ENCODE peak calls at places on chromosomes 1 and 21, in nine cellular contexts. F is PC-3, U is GM23248, Y is GM12878, C is endothelial cell of umbilical vein, R is neural progenitor cell, J is K562, D is GM23338, N is astrocyte. H is an unnamed sample. For H3K36me3, the result is how much of the 10 kb centered on the place peaks cover.

GRCh38 chr21:45993210-45994085 is 11.9 kb downstream of the COL6A1 start:
- DNase-seq in F (no peak), U (peak), Y (no peak), C (no peak), R (no peak), J (no peak), D (no peak), N (no peak), H (no peak)

GRCh38 chr1:230469271-230469670 is 43.1 kb upstream of the PGBD5 start:
- DNase-seq in F (no peak), U (no peak), Y (no peak), C (no peak), R (no peak), J (no peak), D (no peak), N (no peak), H (no peak)

GRCh38 chr1:206467915-206468314 is 2.4 kb upstream of the IKBKE start:
- DNase-seq in F (no peak), U (no peak), Y (no peak), C (no peak), R (no peak), J (no peak), D (no peak), N (no peak), H (no peak)

GRCh38 chr1:22104074-22104473 is 38.8 kb downstream of the WNT4 start:
- DNase-seq in F (no peak), U (no peak), Y (no peak), C (no peak), R (no peak), J (peak), D (no peak), N (no peak), H (no peak)

GRCh38 chr1:8370046-8370881 is 52.4 kb downstream of the SLC45A1 start:
- DNase-seq in F (no peak), U (peak), Y (no peak), C (no peak), R (no peak), J (no peak), D (peak), N (peak), H (no peak)

GRCh38 chr1:30810416-30811105 is 53.0 kb upstream of the LAPTM5 start:
- DNase-seq in F (no peak), U (no peak), Y (no peak), C (no peak), R (no peak), J (no peak), D (no peak), N (no peak), H (no peak)

GRCh38 chr1:204450461-204451257 is 39.0 kb upstream of the PPP1R15B start:
- DNase-seq in F (peak), U (no peak), Y (no peak), C (no peak), R (peak), J (no peak), D (peak), N (no peak), H (peak)

GRCh38 chr1:50060279-50060678 is 36.5 kb upstream of the AGBL4 start:
- DNase-seq in F (peak), U (peak), Y (no peak), C (no peak), R (no peak), J (no peak), D (no peak), N (no peak), H (peak)

GRCh38 chr1:227891223-227891954 is 56.3 kb downstream of the WNT9A start:
- DNase-seq in F (peak), U (no peak), Y (no peak), C (no peak), R (no peak), J (no peak), D (no peak), N (no peak), H (no peak)

GRCh38 chr1:93328809-93329477 is 16.8 kb upstream of the DR1 start:
- DNase-seq in F (peak), U (peak), Y (no peak), C (no peak), R (no peak), J (no peak), D (no peak), N (peak), H (no peak)
- H3K4me3 ChIP-seq in F (no peak), U (no peak), Y (no peak), C (no peak), R (no peak), J (no peak), D (no peak), N (no peak), H (no peak)

DNA sequence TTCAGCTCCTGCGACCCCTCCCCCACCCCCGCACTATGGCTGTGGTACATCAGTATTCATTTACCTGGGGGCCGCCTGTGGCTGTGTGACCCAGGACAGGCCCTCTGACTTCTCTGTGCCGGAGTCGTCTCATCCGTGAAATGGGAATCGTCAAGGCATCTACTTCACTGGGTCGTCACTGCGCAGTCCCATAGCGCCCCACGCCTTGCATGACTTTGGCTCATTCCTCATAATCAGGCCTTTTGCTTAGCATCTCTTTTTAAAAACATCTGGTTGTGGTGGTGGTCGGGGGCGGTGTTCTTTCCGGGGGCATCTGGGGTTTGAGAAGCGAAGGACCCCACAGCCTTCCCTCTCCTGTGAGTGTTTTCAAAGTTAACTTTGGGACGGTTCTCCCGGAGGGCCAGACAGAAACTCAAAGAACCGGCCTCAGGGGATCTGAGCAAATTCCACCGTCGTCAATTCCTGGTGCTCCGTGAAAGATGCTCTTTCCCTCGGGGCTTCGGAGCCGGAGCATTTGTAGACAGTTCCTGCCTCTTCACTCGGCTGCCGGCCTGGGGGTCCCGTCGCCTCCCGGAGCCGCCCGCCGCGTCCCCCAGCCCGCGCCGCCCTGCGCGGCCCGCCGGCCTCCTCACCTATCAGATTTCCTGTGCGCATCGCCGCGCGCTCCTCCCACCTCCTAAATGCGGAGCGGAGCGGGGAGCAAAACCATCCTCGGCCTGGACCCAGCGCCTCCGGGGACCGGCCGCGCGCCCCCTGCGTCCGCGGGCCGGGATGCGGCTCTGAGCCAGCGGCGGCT is at the start of gene B3GALT5:
- DNase-seq in F (peak), U (no peak), Y (no peak), C (no peak), R (peak), J (no peak), D (peak), N (peak), H (no peak)
- TF ChIP-seq EZH2 in F (no peak), U (peak), Y (no peak), C (peak), R (no peak), J (no peak), D (no peak), N (peak), H (no peak)

GRCh38 chr1:15937146-15937545 is 38.8 kb downstream of the ZBTB17 start:
- DNase-seq in F (no peak), U (no peak), Y (no peak), C (no peak), R (no peak), J (no peak), D (no peak), N (no peak), H (no peak)

GRCh38 chr1:15940110-15941043 is 35.5 kb downstream of the ZBTB17 start:
- DNase-seq in F (no peak), U (no peak), Y (no peak), C (no peak), R (no peak), J (no peak), D (no peak), N (no peak), H (no peak)

GRCh38 chr1:15937706-15938168 is 38.2 kb downstream of the ZBTB17 start:
- DNase-seq in F (peak), U (peak), Y (no peak), C (peak), R (no peak), J (no peak), D (peak), N (no peak), H (no peak)

GRCh38 chr1:15939181-15940109 is 36.5 kb downstream of the ZBTB17 start:
- DNase-seq in F (peak), U (peak), Y (no peak), C (peak), R (no peak), J (no peak), D (no peak), N (no peak), H (no peak)

DNA sequence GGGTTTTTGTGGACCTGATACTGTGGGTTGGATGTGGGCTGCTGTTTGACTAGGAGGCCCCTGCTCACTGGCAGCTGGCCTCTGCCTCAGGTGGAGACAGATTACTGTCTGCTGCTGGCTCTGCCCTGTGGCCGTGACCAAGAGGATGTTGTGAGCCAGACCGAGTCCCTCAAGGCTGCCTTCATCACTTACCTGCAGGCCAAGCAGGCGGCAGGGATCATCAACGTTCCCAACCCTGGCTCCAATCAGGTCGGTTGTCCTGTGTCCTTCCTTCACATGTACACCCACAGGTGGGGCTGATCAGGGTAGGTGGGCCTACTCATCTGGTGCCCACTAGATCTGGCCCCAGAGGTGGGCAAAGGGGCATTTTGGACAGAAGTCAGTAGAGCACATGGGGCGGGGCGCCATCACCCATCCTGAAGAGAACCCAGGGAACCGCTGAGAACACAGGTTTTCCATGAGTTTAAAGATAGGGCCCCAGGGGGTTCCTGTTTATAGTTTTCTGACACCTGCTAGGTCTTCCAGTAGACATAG is 37.2 kb downstream of the ZBTB17 start:
- DNase-seq in F (no peak), U (no peak), Y (no peak), C (no peak), R (no peak), J (no peak), D (no peak), N (no peak), H (no peak)
- H3K36me3 ChIP-seq in F (under half), U (under half), Y (under half), C (under half), R (under half), J (half or more), D (under half), N (under half), H (under half)

GRCh38 chr21:41373253-41373652 is 11.4 kb downstream of the MX2 start:
- DNase-seq in F (no peak), U (no peak), Y (no peak), C (no peak), R (no peak), J (no peak), D (no peak), N (no peak), H (no peak)

GRCh38 chr21:41369915-41370839 is 8.3 kb downstream of the MX2 start:
- DNase-seq in F (no peak), U (no peak), Y (peak), C (no peak), R (no peak), J (no peak), D (peak), N (no peak), H (no peak)

GRCh38 chr21:41369105-41369914 is 7.5 kb downstream of the MX2 start:
- DNase-seq in F (no peak), U (peak), Y (peak), C (no peak), R (peak), J (no peak), D (peak), N (no peak), H (no peak)

GRCh38 chr21:41371698-41372030 is 9.8 kb downstream of the MX2 start:
- DNase-seq in F (no peak), U (no peak), Y (no peak), C (no peak), R (no peak), J (no peak), D (no peak), N (no peak), H (no peak)

DNA sequence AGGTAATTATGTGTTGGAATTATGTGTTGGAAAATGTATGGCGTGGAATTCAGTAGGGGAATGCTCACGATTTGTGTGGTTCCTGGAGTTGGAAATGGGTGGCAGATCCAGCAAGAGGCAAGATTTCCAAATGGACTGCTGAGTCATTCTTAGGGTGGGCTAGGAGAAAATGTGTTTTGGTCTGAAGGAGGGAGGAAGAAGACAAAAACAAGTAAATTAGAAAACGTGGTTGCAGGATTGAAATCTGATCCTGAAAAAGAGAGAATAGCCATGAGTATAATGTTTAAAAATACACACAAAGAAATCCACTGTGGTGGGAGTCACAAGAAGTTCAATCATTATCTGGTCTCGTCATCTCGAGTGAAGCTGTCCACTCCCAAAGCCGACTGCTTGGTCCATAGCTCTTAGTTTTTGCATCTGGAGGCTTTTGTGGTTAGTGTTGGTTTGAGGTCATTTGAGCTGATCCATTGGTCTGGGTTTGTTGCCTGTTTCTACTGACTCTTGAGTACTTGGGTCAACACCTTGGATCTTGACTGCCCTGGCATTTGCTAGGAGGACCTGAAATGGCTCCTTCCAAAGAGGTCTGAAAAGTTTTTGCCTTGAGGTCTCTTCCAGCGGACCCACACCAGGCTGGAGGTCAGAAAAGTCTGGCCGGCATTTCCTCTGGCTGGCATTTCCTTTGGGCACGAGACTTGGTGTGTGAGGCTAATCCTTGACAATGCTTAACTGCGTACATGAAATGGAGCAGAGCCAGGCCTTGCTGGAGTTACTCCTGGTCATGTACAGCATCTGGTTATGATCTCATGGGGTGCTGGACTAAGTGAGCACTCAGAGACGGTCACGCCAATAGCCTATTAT is 9.2 kb downstream of the MX2 start:
- DNase-seq in F (no peak), U (peak), Y (no peak), C (no peak), R (no peak), J (no peak), D (no peak), N (peak), H (no peak)
- H3K4me3 ChIP-seq in F (no peak), U (no peak), Y (peak), C (no peak), R (no peak), J (no peak), D (peak), N (no peak), H (no peak)

GRCh38 chr1:17118268-17118667 is 983 bp downstream of the PADI2 start:
- DNase-seq in F (no peak), U (no peak), Y (no peak), C (no peak), R (no peak), J (no peak), D (peak), N (no peak), H (no peak)

GRCh38 chr1:17119744-17120482 is 662 bp upstream of the PADI2 start:
- DNase-seq in F (no peak), U (no peak), Y (peak), C (no peak), R (peak), J (peak), D (peak), N (no peak), H (no peak)

GRCh38 chr1:17118706-17119075 is 560 bp downstream of the PADI2 start:
- DNase-seq in F (no peak), U (peak), Y (no peak), C (no peak), R (peak), J (no peak), D (peak), N (no peak), H (no peak)

GRCh38 chr1:17120483-17120882 is 1.2 kb upstream of the PADI2 start:
- DNase-seq in F (no peak), U (no peak), Y (no peak), C (no peak), R (no peak), J (no peak), D (no peak), N (no peak), H (no peak)

GRCh38 chr1:17119076-17119743 is at the start of gene PADI2:
- DNase-seq in F (peak), U (peak), Y (no peak), C (peak), R (peak), J (peak), D (peak), N (no peak), H (peak)
- TF ChIP-seq EZH2 in F (no peak), U (no peak), Y (no peak), C (peak), R (no peak), J (no peak), D (no peak), N (peak), H (no peak)

GRCh38 chr1:110047463-110047862 is 13.0 kb downstream of the STRIP1 start:
- DNase-seq in F (no peak), U (no peak), Y (no peak), C (no peak), R (no peak), J (no peak), D (no peak), N (no peak), H (no peak)

GRCh38 chr1:110038271-110038670 is 3.8 kb downstream of the STRIP1 start:
- DNase-seq in F (no peak), U (no peak), Y (no peak), C (no peak), R (no peak), J (no peak), D (no peak), N (no peak), H (no peak)

GRCh38 chr1:110039641-110040040 is 5.2 kb downstream of the STRIP1 start:
- DNase-seq in F (no peak), U (no peak), Y (no peak), C (no peak), R (no peak), J (no peak), D (no peak), N (no peak), H (no peak)

GRCh38 chr1:110040548-110040947 is 6.1 kb downstream of the STRIP1 start:
- DNase-seq in F (no peak), U (peak), Y (no peak), C (no peak), R (no peak), J (no peak), D (no peak), N (no peak), H (no peak)

GRCh38 chr1:110042981-110043380 is 8.6 kb downstream of the STRIP1 start:
- DNase-seq in F (no peak), U (no peak), Y (no peak), C (no peak), R (no peak), J (no peak), D (no peak), N (no peak), H (no peak)
- H3K36me3 ChIP-seq in F (half or more), U (half or more), Y (under half), C (under half), R (under half), J (half or more), D (half or more), N (half or more), H (half or more)

GRCh38 chr1:162570718-162571117 is 9.2 kb downstream of the UAP1 start:
- DNase-seq in F (no peak), U (no peak), Y (no peak), C (no peak), R (no peak), J (no peak), D (no peak), N (no peak), H (no peak)
- H3K4me3 ChIP-seq in F (no peak), U (no peak), Y (no peak), C (no peak), R (no peak), J (no peak), D (no peak), N (no peak), H (no peak)

GRCh38 chr1:156356875-156357534 is 12.0 kb upstream of the RHBG start:
- DNase-seq in F (peak), U (peak), Y (no peak), C (peak), R (peak), J (peak), D (peak), N (no peak), H (peak)
- TF ChIP-seq EZH2 in F (no peak), U (no peak), Y (no peak), C (no peak), R (no peak), J (no peak), D (no peak), N (peak), H (no peak)

H was measured in PC-9.